ENCODE peak calls at places on chromosomes 2 and 18, in nine cellular contexts. One of them, this sample, is unnamed.

GRCh38 chr2:74845217-74845751 is 11.4 kb downstream of the HK2 start:
- DNase-seq in GM03348: peak; percentile 87
- DNase-seq in stimulated activated CD4-positive, alpha-beta T cell treated with anti-CD3 and anti-CD28 coated beads, Interleukin-4, amount 100 ng/mL, for 1 hour: peak; percentile 29
- DNase-seq in NCI-H748 treated with DMSO at 0.1 percent for 48 hours: no peak
- DNase-seq in foreskin fibroblast: peak; percentile 94
- DNase-seq in NCI-H774: peak; percentile 16
- DNase-seq in ACHN: peak; percentile 96
- DNase-seq in fibroblast of the aortic adventitia: peak; percentile 88
- DNase-seq in BJ: peak; percentile 62
- DNase-seq in this sample: peak; percentile 96

GRCh38 chr18:55607763-55608162 is 19.8 kb upstream of the TCF4 start:
- DNase-seq in GM03348: no peak
- DNase-seq in stimulated activated CD4-positive, alpha-beta T cell treated with anti-CD3 and anti-CD28 coated beads, Interleukin-4, amount 100 ng/mL, for 1 hour: no peak
- DNase-seq in NCI-H748 treated with DMSO at 0.1 percent for 48 hours: no peak
- DNase-seq in foreskin fibroblast: no peak
- DNase-seq in NCI-H774: peak; percentile 36
- DNase-seq in ACHN: no peak
- DNase-seq in fibroblast of the aortic adventitia: no peak
- DNase-seq in BJ: no peak
- DNase-seq in this sample: no peak

GRCh38 chr2:176960736-176961135 is 251.9 kb upstream of the HNRNPA3 start:
- DNase-seq in GM03348: no peak
- DNase-seq in stimulated activated CD4-positive, alpha-beta T cell treated with anti-CD3 and anti-CD28 coated beads, Interleukin-4, amount 100 ng/mL, for 1 hour: no peak
- DNase-seq in NCI-H748 treated with DMSO at 0.1 percent for 48 hours: no peak
- DNase-seq in foreskin fibroblast: no peak
- DNase-seq in NCI-H774: no peak
- DNase-seq in ACHN: no peak
- DNase-seq in fibroblast of the aortic adventitia: no peak
- DNase-seq in BJ: no peak
- DNase-seq in this sample: no peak

GRCh38 chr18:7897119-7897518 is 330.0 kb downstream of the PTPRM start:
- DNase-seq in GM03348: peak; percentile 47
- DNase-seq in stimulated activated CD4-positive, alpha-beta T cell treated with anti-CD3 and anti-CD28 coated beads, Interleukin-4, amount 100 ng/mL, for 1 hour: no peak
- DNase-seq in NCI-H748 treated with DMSO at 0.1 percent for 48 hours: no peak
- DNase-seq in foreskin fibroblast: no peak
- DNase-seq in NCI-H774: no peak
- DNase-seq in ACHN: no peak
- DNase-seq in fibroblast of the aortic adventitia: peak; percentile 71
- DNase-seq in BJ: no peak
- DNase-seq in this sample: no peak

GRCh38 chr18:75279381-75279780 is 68.8 kb downstream of the TSHZ1 start:
- DNase-seq in GM03348: no peak
- DNase-seq in stimulated activated CD4-positive, alpha-beta T cell treated with anti-CD3 and anti-CD28 coated beads, Interleukin-4, amount 100 ng/mL, for 1 hour: no peak
- DNase-seq in NCI-H748 treated with DMSO at 0.1 percent for 48 hours: no peak
- DNase-seq in foreskin fibroblast: peak; percentile 4
- DNase-seq in NCI-H774: no peak
- DNase-seq in ACHN: no peak
- DNase-seq in fibroblast of the aortic adventitia: no peak
- DNase-seq in BJ: no peak
- DNase-seq in this sample: no peak

GRCh38 chr18:4106407-4107033 is 348.6 kb downstream of the DLGAP1 start:
- DNase-seq in GM03348: peak; percentile 62
- DNase-seq in stimulated activated CD4-positive, alpha-beta T cell treated with anti-CD3 and anti-CD28 coated beads, Interleukin-4, amount 100 ng/mL, for 1 hour: peak; percentile 64
- DNase-seq in NCI-H748 treated with DMSO at 0.1 percent for 48 hours: peak; percentile 10
- DNase-seq in foreskin fibroblast: no peak
- DNase-seq in NCI-H774: peak; percentile 38
- DNase-seq in ACHN: peak; percentile 55
- DNase-seq in fibroblast of the aortic adventitia: peak; percentile 82
- DNase-seq in BJ: peak; percentile 1
- DNase-seq in this sample: no peak

GRCh38 chr2:181396575-181397062 is 60.6 kb upstream of the ITGA4 start:
- DNase-seq in GM03348: peak; percentile 25
- DNase-seq in stimulated activated CD4-positive, alpha-beta T cell treated with anti-CD3 and anti-CD28 coated beads, Interleukin-4, amount 100 ng/mL, for 1 hour: no peak
- DNase-seq in NCI-H748 treated with DMSO at 0.1 percent for 48 hours: no peak
- DNase-seq in foreskin fibroblast: peak; percentile 16
- DNase-seq in NCI-H774: no peak
- DNase-seq in ACHN: no peak
- DNase-seq in fibroblast of the aortic adventitia: no peak
- DNase-seq in BJ: peak; percentile 44
- DNase-seq in this sample: no peak

GRCh38 chr2:127175821-127176354 is 44.2 kb downstream of the CYP27C1 start:
- DNase-seq in GM03348: peak; percentile 13
- DNase-seq in stimulated activated CD4-positive, alpha-beta T cell treated with anti-CD3 and anti-CD28 coated beads, Interleukin-4, amount 100 ng/mL, for 1 hour: no peak
- DNase-seq in NCI-H748 treated with DMSO at 0.1 percent for 48 hours: no peak
- DNase-seq in foreskin fibroblast: peak; percentile 69
- DNase-seq in NCI-H774: no peak
- DNase-seq in ACHN: no peak
- DNase-seq in fibroblast of the aortic adventitia: peak; percentile 33
- DNase-seq in BJ: peak; percentile 90
- DNase-seq in this sample: no peak

GRCh38 chr2:157328133-157328532 is 2.5 kb upstream of the ERMN start:
- DNase-seq in GM03348: no peak
- DNase-seq in stimulated activated CD4-positive, alpha-beta T cell treated with anti-CD3 and anti-CD28 coated beads, Interleukin-4, amount 100 ng/mL, for 1 hour: no peak
- DNase-seq in NCI-H748 treated with DMSO at 0.1 percent for 48 hours: no peak
- DNase-seq in foreskin fibroblast: no peak
- DNase-seq in NCI-H774: no peak
- DNase-seq in ACHN: no peak
- DNase-seq in fibroblast of the aortic adventitia: no peak
- DNase-seq in BJ: no peak
- DNase-seq in this sample: no peak

GRCh38 chr18:8607776-8608682 is 1.2 kb upstream of the RAB12 start:
- DNase-seq in GM03348: no peak
- DNase-seq in stimulated activated CD4-positive, alpha-beta T cell treated with anti-CD3 and anti-CD28 coated beads, Interleukin-4, amount 100 ng/mL, for 1 hour: no peak
- DNase-seq in NCI-H748 treated with DMSO at 0.1 percent for 48 hours: no peak
- DNase-seq in foreskin fibroblast: peak; percentile 55
- DNase-seq in NCI-H774: no peak
- DNase-seq in ACHN: no peak
- DNase-seq in fibroblast of the aortic adventitia: peak; percentile 49
- DNase-seq in BJ: no peak
- DNase-seq in this sample: no peak

GRCh38 chr2:74093840-74094239 is 53.9 kb downstream of the BOLA3 start:
- DNase-seq in GM03348: no peak
- DNase-seq in stimulated activated CD4-positive, alpha-beta T cell treated with anti-CD3 and anti-CD28 coated beads, Interleukin-4, amount 100 ng/mL, for 1 hour: no peak
- DNase-seq in NCI-H748 treated with DMSO at 0.1 percent for 48 hours: no peak
- DNase-seq in foreskin fibroblast: no peak
- DNase-seq in NCI-H774: no peak
- DNase-seq in ACHN: no peak
- DNase-seq in fibroblast of the aortic adventitia: no peak
- DNase-seq in BJ: no peak
- DNase-seq in this sample: no peak

GRCh38 chr2:191935247-191935646 is 88.4 kb upstream of the CAVIN2 start:
- DNase-seq in GM03348: no peak
- DNase-seq in stimulated activated CD4-positive, alpha-beta T cell treated with anti-CD3 and anti-CD28 coated beads, Interleukin-4, amount 100 ng/mL, for 1 hour: no peak
- DNase-seq in NCI-H748 treated with DMSO at 0.1 percent for 48 hours: peak; percentile 46
- DNase-seq in foreskin fibroblast: no peak
- DNase-seq in NCI-H774: peak; percentile 44
- DNase-seq in ACHN: no peak
- DNase-seq in fibroblast of the aortic adventitia: no peak
- DNase-seq in BJ: no peak
- DNase-seq in this sample: no peak

GRCh38 chr2:141348481-141348880 is 782.3 kb downstream of the LRP1B start:
- DNase-seq in GM03348: no peak
- DNase-seq in stimulated activated CD4-positive, alpha-beta T cell treated with anti-CD3 and anti-CD28 coated beads, Interleukin-4, amount 100 ng/mL, for 1 hour: no peak
- DNase-seq in NCI-H748 treated with DMSO at 0.1 percent for 48 hours: no peak
- DNase-seq in foreskin fibroblast: peak; percentile 42
- DNase-seq in NCI-H774: no peak
- DNase-seq in ACHN: no peak
- DNase-seq in fibroblast of the aortic adventitia: peak; percentile 28
- DNase-seq in BJ: no peak
- DNase-seq in this sample: no peak

GRCh38 chr2:41972819-41973218 is 75.0 kb upstream of the PKDCC start:
- DNase-seq in GM03348: no peak
- DNase-seq in stimulated activated CD4-positive, alpha-beta T cell treated with anti-CD3 and anti-CD28 coated beads, Interleukin-4, amount 100 ng/mL, for 1 hour: no peak
- DNase-seq in NCI-H748 treated with DMSO at 0.1 percent for 48 hours: no peak
- DNase-seq in foreskin fibroblast: no peak
- DNase-seq in NCI-H774: no peak
- DNase-seq in ACHN: no peak
- DNase-seq in fibroblast of the aortic adventitia: no peak
- DNase-seq in BJ: no peak
- DNase-seq in this sample: no peak

GRCh38 chr18:67514901-67515540 is 1.5 kb downstream of the DSEL start:
- DNase-seq in GM03348: no peak
- DNase-seq in stimulated activated CD4-positive, alpha-beta T cell treated with anti-CD3 and anti-CD28 coated beads, Interleukin-4, amount 100 ng/mL, for 1 hour: no peak
- DNase-seq in NCI-H748 treated with DMSO at 0.1 percent for 48 hours: no peak
- DNase-seq in foreskin fibroblast: no peak
- DNase-seq in NCI-H774: no peak
- DNase-seq in ACHN: no peak
- DNase-seq in fibroblast of the aortic adventitia: peak; percentile 41
- DNase-seq in BJ: no peak
- DNase-seq in this sample: no peak

GRCh38 chr2:228722311-228722710 is 540.8 kb upstream of the SPHKAP start:
- DNase-seq in GM03348: no peak
- DNase-seq in stimulated activated CD4-positive, alpha-beta T cell treated with anti-CD3 and anti-CD28 coated beads, Interleukin-4, amount 100 ng/mL, for 1 hour: no peak
- DNase-seq in NCI-H748 treated with DMSO at 0.1 percent for 48 hours: no peak
- DNase-seq in foreskin fibroblast: no peak
- DNase-seq in NCI-H774: no peak
- DNase-seq in ACHN: no peak
- DNase-seq in fibroblast of the aortic adventitia: no peak
- DNase-seq in BJ: no peak
- DNase-seq in this sample: no peak

GRCh38 chr2:242040303-242040655 is 170.8 kb downstream of the RTP5 start:
- DNase-seq in GM03348: no peak
- DNase-seq in stimulated activated CD4-positive, alpha-beta T cell treated with anti-CD3 and anti-CD28 coated beads, Interleukin-4, amount 100 ng/mL, for 1 hour: no peak
- DNase-seq in NCI-H748 treated with DMSO at 0.1 percent for 48 hours: no peak
- DNase-seq in foreskin fibroblast: no peak
- DNase-seq in NCI-H774: no peak
- DNase-seq in ACHN: no peak
- DNase-seq in fibroblast of the aortic adventitia: no peak
- DNase-seq in BJ: no peak
- DNase-seq in this sample: peak; percentile 43

GRCh38 chr18:33676593-33676992 is 98.6 kb downstream of the ASXL3 start:
- DNase-seq in GM03348: no peak
- DNase-seq in stimulated activated CD4-positive, alpha-beta T cell treated with anti-CD3 and anti-CD28 coated beads, Interleukin-4, amount 100 ng/mL, for 1 hour: no peak
- DNase-seq in NCI-H748 treated with DMSO at 0.1 percent for 48 hours: no peak
- DNase-seq in foreskin fibroblast: no peak
- DNase-seq in NCI-H774: no peak
- DNase-seq in ACHN: no peak
- DNase-seq in fibroblast of the aortic adventitia: no peak
- DNase-seq in BJ: no peak
- DNase-seq in this sample: no peak

GRCh38 chr2:224222320-224222719 is 179.6 kb downstream of the FAM124B start:
- DNase-seq in GM03348: peak; percentile 7
- DNase-seq in stimulated activated CD4-positive, alpha-beta T cell treated with anti-CD3 and anti-CD28 coated beads, Interleukin-4, amount 100 ng/mL, for 1 hour: no peak
- DNase-seq in NCI-H748 treated with DMSO at 0.1 percent for 48 hours: no peak
- DNase-seq in foreskin fibroblast: no peak
- DNase-seq in NCI-H774: no peak
- DNase-seq in ACHN: peak; percentile 57
- DNase-seq in fibroblast of the aortic adventitia: no peak
- DNase-seq in BJ: no peak
- DNase-seq in this sample: no peak

GRCh38 chr2:18603867-18604572 is 14.7 kb upstream of the NT5C1B start:
- DNase-seq in GM03348: no peak
- DNase-seq in stimulated activated CD4-positive, alpha-beta T cell treated with anti-CD3 and anti-CD28 coated beads, Interleukin-4, amount 100 ng/mL, for 1 hour: no peak
- DNase-seq in NCI-H748 treated with DMSO at 0.1 percent for 48 hours: no peak
- DNase-seq in foreskin fibroblast: no peak
- DNase-seq in NCI-H774: no peak
- DNase-seq in ACHN: no peak
- DNase-seq in fibroblast of the aortic adventitia: peak; percentile 74
- DNase-seq in BJ: no peak
- DNase-seq in this sample: no peak

GRCh38 chr2:74006424-74006823 is 21.7 kb downstream of the TET3 start:
- DNase-seq in GM03348: no peak
- DNase-seq in stimulated activated CD4-positive, alpha-beta T cell treated with anti-CD3 and anti-CD28 coated beads, Interleukin-4, amount 100 ng/mL, for 1 hour: no peak
- DNase-seq in NCI-H748 treated with DMSO at 0.1 percent for 48 hours: no peak
- DNase-seq in foreskin fibroblast: no peak
- DNase-seq in NCI-H774: no peak
- DNase-seq in ACHN: no peak
- DNase-seq in fibroblast of the aortic adventitia: no peak
- DNase-seq in BJ: no peak
- DNase-seq in this sample: no peak

GRCh38 chr2:155513248-155513647 is 814.8 kb downstream of the KCNJ3 start:
- DNase-seq in GM03348: no peak
- DNase-seq in stimulated activated CD4-positive, alpha-beta T cell treated with anti-CD3 and anti-CD28 coated beads, Interleukin-4, amount 100 ng/mL, for 1 hour: no peak
- DNase-seq in NCI-H748 treated with DMSO at 0.1 percent for 48 hours: no peak
- DNase-seq in foreskin fibroblast: no peak
- DNase-seq in NCI-H774: no peak
- DNase-seq in ACHN: no peak
- DNase-seq in fibroblast of the aortic adventitia: no peak
- DNase-seq in BJ: no peak
- DNase-seq in this sample: no peak

GRCh38 chr2:160328748-160329147 is 128.7 kb upstream of the ITGB6 start:
- DNase-seq in GM03348: no peak
- DNase-seq in stimulated activated CD4-positive, alpha-beta T cell treated with anti-CD3 and anti-CD28 coated beads, Interleukin-4, amount 100 ng/mL, for 1 hour: no peak
- DNase-seq in NCI-H748 treated with DMSO at 0.1 percent for 48 hours: peak; percentile 5
- DNase-seq in foreskin fibroblast: no peak
- DNase-seq in NCI-H774: no peak
- DNase-seq in ACHN: no peak
- DNase-seq in fibroblast of the aortic adventitia: no peak
- DNase-seq in BJ: no peak
- DNase-seq in this sample: no peak

GRCh38 chr2:42450136-42450535 is 43.6 kb downstream of the KCNG3 start:
- DNase-seq in GM03348: no peak
- DNase-seq in stimulated activated CD4-positive, alpha-beta T cell treated with anti-CD3 and anti-CD28 coated beads, Interleukin-4, amount 100 ng/mL, for 1 hour: no peak
- DNase-seq in NCI-H748 treated with DMSO at 0.1 percent for 48 hours: no peak
- DNase-seq in foreskin fibroblast: no peak
- DNase-seq in NCI-H774: no peak
- DNase-seq in ACHN: peak; percentile 20
- DNase-seq in fibroblast of the aortic adventitia: no peak
- DNase-seq in BJ: no peak
- DNase-seq in this sample: no peak

This sample was measured in RWPE2.